ENCODE peak calls at places on chromosomes 16 and 17, in six cellular contexts. L is cardiac fibroblast; C is CD8-positive, alpha-beta T cell; Z is fibroblast of the aortic adventitia; U is AG09309; X is fibroblast of lung. I is an unnamed sample.

GRCh38 chr16:71311553-71312158 is 22.5 kb upstream of the CMTR2 start:
- DNase-seq in Z (peak), X (peak), L (peak), C (peak), U (no peak), I (peak)

GRCh38 chr17:58121925-58122324 is 26.3 kb upstream of the OR4D1 start:
- DNase-seq in C (peak), U (no peak), L (peak), X (peak), Z (peak), I (peak)

GRCh38 chr17:40177275-40177874 is at the start of gene RAPGEFL1:
- DNase-seq in L (peak), X (peak), U (no peak), C (peak), Z (peak), I (peak)

GRCh38 chr17:59038734-59039133 is 67.9 kb downstream of the TRIM37 start:
- DNase-seq in Z (peak), L (peak), X (peak), U (peak), C (no peak), I (peak)

GRCh38 chr17:38402897-38403296 is 25.4 kb upstream of the ARHGAP23 start:
- DNase-seq in U (no peak), Z (no peak), L (no peak), X (no peak), C (no peak), I (no peak)

GRCh38 chr16:11354733-11355574 is 9.7 kb downstream of the RMI2 start:
- DNase-seq in C (peak), X (peak), Z (peak), U (no peak), L (no peak), I (no peak)

GRCh38 chr17:5111402-5112204 is at the start of gene ZNF232:
- DNase-seq in X (peak), L (peak), C (peak), U (peak), Z (peak), I (peak)

GRCh38 chr16:10813123-10813455 is 5.5 kb downstream of the TVP23A start:
- DNase-seq in Z (no peak), X (no peak), L (no peak), C (no peak), U (no peak), I (no peak)

GRCh38 chr16:11980167-11980844 is 3.8 kb downstream of the SNX29 start:
- DNase-seq in X (no peak), U (no peak), L (no peak), Z (no peak), C (no peak), I (no peak)

GRCh38 chr16:83878838-83879237 is 20.1 kb upstream of the MLYCD start:
- DNase-seq in X (peak), Z (peak), U (peak), C (no peak), L (peak), I (peak)

DNA sequence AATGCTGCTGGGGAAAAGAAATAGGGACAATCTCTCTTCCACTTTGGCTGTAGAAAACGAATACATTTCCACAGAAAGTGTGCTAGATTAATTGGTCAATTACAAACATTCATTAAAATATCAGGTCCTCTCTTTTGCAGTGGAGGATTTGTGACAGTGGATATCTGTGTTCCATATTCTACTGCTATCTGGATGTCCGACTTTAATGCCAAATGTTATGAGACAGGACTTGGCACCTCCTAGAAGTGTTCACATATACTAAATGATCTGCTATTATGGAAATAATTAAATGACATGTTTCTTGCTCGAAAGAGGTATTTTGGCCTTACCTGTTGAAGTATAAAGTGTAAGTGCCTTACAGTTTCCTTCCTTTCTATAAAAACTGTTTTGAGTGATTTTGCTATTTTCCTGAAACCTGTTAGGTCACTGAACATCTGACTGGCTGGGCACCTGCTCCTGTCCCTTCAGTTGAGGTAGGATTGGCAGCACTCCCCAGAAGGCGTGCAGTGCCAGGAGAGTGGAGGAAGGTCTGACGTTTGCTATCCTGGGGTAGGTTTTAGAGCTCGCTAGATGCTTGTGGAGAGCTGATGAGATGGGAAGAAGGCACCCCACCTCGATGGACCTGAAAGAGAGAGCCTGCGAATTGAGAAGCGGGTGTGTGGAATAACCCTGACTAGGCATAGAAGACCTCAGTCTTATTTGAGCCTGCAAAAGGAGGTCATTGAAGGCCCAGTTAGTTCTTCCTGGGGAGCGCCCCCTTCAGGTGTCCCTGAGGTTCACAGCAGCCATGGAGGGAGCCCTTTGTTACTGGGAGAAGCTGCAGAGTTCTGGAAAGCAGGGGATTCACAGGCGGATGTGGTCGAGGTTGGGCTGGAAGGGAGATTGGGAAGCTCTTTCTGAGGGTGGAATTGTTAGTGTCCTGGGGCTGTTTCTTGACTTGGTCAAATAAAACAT is 159.4 kb upstream of the ZNF267 start:
- DNase-seq in U (no peak), Z (no peak), L (peak), X (no peak), C (no peak), I (peak)
- TF ChIP-seq CTCF in U (peak), Z (peak), L (peak), X (peak), C (no peak), I (peak)

GRCh38 chr17:50926523-50926922 is 60.4 kb upstream of the TOB1 start:
- DNase-seq in Z (no peak), C (no peak), U (no peak), X (no peak), L (no peak), I (no peak)
- H3K4me3 ChIP-seq in Z (no peak), C (no peak), U (no peak), X (no peak), L (no peak), I (no peak)

GRCh38 chr16:30652005-30652296 is 1.2 kb downstream of the PRR14 start:
- DNase-seq in U (no peak), X (peak), Z (no peak), C (no peak), L (no peak), I (no peak)

GRCh38 chr16:30651124-30652004 is 604 bp downstream of the PRR14 start:
- DNase-seq in Z (peak), X (peak), U (no peak), C (peak), L (peak), I (peak)

GRCh38 chr16:30652718-30653117 is 2.0 kb downstream of the PRR14 start:
- DNase-seq in U (no peak), C (no peak), L (no peak), X (no peak), Z (no peak), I (no peak)

GRCh38 chr16:30649725-30650368 is 913 bp upstream of the PRR14 start:
- DNase-seq in C (no peak), U (no peak), Z (no peak), X (no peak), L (no peak), I (no peak)

DNA sequence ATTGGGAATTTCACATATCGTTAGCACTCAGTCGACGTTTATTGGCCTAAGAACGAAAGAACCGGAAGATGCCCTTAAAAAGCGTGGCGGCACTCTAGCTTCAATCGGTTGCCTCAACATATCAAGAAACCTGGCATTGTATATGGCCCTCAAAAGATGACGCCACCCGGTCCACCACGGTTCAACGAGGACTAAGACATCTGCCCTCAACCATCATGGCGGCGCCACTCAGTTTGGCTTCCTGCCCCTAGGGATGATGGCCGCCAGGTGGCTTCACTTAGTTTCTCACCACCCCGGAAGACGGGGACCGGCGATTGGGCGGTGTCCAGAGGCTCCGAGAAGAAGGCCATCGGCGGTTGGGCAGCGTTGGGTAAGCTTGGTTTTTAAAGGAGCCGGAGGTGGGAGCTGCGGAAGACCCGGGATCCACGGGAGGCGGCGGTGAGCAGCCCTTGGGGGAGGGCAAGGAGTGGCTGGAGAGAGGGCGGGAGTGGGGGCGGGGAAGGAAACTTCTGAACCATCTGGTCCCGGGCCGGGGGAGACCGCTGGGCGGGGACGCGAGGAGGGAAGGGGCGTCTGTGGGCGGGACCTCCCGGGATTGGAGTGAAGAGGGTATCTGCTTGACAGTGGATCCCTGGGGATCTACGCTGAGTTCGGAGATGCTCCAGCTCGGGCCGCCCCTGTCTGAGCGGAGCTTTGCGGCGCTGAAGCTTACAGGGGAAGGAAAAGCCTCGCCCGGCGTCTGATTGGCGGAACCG is at the start of gene PRR14:
- DNase-seq in X (peak), C (peak), Z (peak), U (peak), L (peak), I (peak)
- TF ChIP-seq CTCF in X (peak), C (no peak), Z (peak), U (peak), L (peak), I (peak)

GRCh38 chr17:42071810-42072209 is 21.4 kb upstream of the C17orf113 start:
- DNase-seq in X (no peak), U (no peak), C (no peak), L (no peak), Z (no peak), I (no peak)
- H3K4me3 ChIP-seq in X (no peak), U (no peak), C (peak), L (no peak), Z (no peak), I (no peak)

GRCh38 chr17:81912441-81913309 is 1.5 kb upstream of the PCYT2 start:
- DNase-seq in C (no peak), X (no peak), L (no peak), Z (no peak), U (no peak), I (peak)

GRCh38 chr17:81913394-81914102 is 2.3 kb upstream of the PCYT2 start:
- DNase-seq in L (no peak), C (no peak), U (no peak), Z (no peak), X (no peak), I (peak)

GRCh38 chr17:81911969-81912368 is 770 bp upstream of the PCYT2 start:
- DNase-seq in X (no peak), C (no peak), L (no peak), U (no peak), Z (no peak), I (no peak)

GRCh38 chr17:81915331-81915730 is 2.6 kb downstream of the SIRT7 start:
- DNase-seq in U (no peak), C (no peak), L (no peak), X (no peak), Z (no peak), I (no peak)

DNA sequence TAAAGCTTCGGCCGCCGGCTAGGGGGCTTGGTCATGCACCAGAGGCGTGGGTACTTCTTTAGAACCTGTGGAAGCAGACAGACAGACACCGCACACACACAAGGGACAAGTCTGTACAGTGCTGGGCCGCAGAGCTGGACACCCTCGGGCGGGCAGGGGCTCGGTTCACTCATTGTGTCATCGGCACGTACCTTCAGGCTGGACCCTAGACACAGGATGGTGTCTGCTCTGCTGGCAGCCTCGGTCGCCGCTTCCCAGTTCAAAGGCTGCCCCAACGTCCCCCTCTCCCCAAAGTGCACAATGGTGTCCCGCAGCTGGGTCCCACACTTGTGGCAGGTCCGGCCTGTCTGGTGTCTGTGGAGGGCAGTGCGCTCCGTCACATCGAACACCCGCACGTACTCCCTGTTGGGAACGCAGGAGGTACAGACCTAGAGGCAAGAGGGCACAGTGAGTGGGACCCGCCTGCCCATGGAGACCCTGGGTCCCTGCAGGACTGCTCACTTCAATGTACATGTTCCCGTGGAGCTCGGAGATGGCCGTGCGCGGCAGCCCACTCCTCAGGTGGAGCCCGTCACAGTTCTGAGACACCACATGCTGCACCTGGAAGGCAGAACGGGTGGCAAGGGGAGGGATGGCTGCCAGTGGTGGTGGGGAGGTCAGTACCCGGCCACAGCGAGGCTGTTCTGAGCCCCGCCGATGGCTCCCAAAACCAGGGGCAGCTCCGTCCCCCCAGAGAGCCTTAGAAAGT is 3.1 kb upstream of the PCYT2 start:
- DNase-seq in X (no peak), Z (no peak), U (no peak), L (no peak), C (no peak), I (no peak)
- TF ChIP-seq CTCF in X (no peak), Z (no peak), U (no peak), L (no peak), C (no peak), I (no peak)

DNA sequence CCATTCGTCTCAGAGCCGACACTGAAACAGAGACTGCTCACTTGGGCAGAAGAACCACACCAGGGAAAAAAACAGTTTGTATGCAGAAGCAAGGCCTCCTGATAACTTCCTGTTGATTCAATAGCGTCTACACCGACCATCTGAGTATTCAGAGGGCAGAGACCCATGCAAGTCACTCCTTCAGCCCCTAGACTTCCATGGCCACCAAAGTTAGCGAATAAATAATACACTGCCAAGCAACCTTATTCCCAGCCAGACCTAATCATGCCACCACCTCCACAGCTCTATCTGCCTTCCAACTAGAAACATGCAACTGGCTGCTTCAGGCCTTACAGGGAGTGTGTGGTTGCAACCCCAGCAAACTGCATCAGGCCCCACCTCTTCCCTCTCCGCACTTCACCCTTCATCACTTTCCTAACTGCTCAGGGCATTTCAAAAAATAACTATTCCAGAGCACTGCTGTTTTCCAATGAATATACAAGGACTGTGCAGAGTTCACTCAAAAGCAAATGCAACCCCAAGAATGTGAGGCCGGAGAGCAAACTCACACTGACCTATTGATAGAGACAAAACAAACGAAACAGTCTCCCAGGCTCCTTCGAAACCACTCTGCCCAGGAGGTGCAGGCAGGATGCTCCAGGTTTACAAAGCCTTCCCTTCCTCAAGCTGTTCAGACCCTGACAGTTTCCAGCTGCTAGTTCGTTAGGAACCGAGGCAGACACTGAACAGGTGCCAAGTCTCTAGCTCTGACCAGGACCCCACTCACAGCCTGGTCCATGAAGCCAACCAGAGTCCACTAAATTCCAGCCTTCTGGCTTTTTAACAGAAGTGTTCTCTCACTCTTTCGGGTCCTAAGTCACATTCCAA is 3.6 kb downstream of the USP7 start:
- DNase-seq in C (peak), U (no peak), Z (peak), X (peak), L (peak), I (no peak)
- H3K4me3 ChIP-seq in C (peak), U (no peak), Z (peak), X (no peak), L (no peak), I (no peak)